ENCODE peak calls at places on chromosomes 16 and 17, in six cellular contexts. V is endothelial cell of umbilical vein, I is gastrocnemius medialis, W is heart left ventricle, Q is A549, E is HCT116. F is an unnamed sample. For H3K4me1, the result is how much of the 10 kb centered on the place peaks cover.

GRCh38 chr17:71635187-71635586 is 485.6 kb upstream of the SOX9 start:
- DNase-seq in V (no peak), I (no peak), W (no peak), Q (no peak), E (no peak), F (no peak)

GRCh38 chr16:15973460-15973859 is 24.0 kb downstream of the ABCC1 start:
- DNase-seq in V (no peak), I (peak), W (no peak), Q (no peak), E (no peak), F (no peak)

GRCh38 chr17:73533801-73534574 is 110.3 kb downstream of the SDK2 start:
- DNase-seq in V (no peak), I (no peak), W (no peak), Q (no peak), E (no peak), F (no peak)

GRCh38 chr16:85379041-85380001 is 233.8 kb upstream of the GSE1 start:
- DNase-seq in V (no peak), I (no peak), W (no peak), Q (no peak), E (no peak), F (no peak)

GRCh38 chr16:58499615-58500328 is at the start of gene NDRG4:
- DNase-seq in V (peak), I (no peak), W (peak), Q (peak), E (peak), F (peak)

GRCh38 chr16:73365010-73365409 is 317.1 kb upstream of the ZFHX3 start:
- DNase-seq in V (no peak), I (no peak), W (peak), Q (no peak), E (no peak), F (peak)

GRCh38 chr16:1300664-1301476 is 8.6 kb upstream of the UBE2I start:
- DNase-seq in V (peak), I (peak), W (peak), Q (peak), E (no peak), F (peak)

GRCh38 chr16:85767569-85767968 is 16.7 kb upstream of the C16orf74 start:
- DNase-seq in V (peak), I (no peak), W (no peak), Q (peak), E (peak), F (no peak)

GRCh38 chr17:32266389-32267269 is 997 bp downstream of the RHBDL3 start:
- DNase-seq in V (no peak), I (no peak), W (no peak), Q (no peak), E (no peak), F (no peak)

GRCh38 chr17:82775033-82775823 is 23.4 kb downstream of the TBCD start:
- DNase-seq in V (peak), I (peak), W (peak), Q (peak), E (peak), F (peak)

GRCh38 chr16:15705064-15705565 is 55.1 kb downstream of the NDE1 start:
- DNase-seq in V (no peak), I (no peak), W (no peak), Q (no peak), E (no peak), F (no peak)

GRCh38 chr17:6135216-6135615 is 65.0 kb downstream of the WSCD1 start:
- DNase-seq in V (no peak), I (no peak), W (no peak), Q (no peak), E (no peak), F (no peak)

GRCh38 chr16:3248596-3248995 is 7.8 kb downstream of the MEFV start:
- DNase-seq in V (no peak), I (no peak), W (no peak), Q (no peak), E (no peak), F (no peak)

GRCh38 chr17:19386974-19387920 is at the start of gene MFAP4:
- DNase-seq in V (no peak), I (no peak), W (peak), Q (no peak), E (no peak), F (peak)

GRCh38 chr17:78137392-78138203 is 7.0 kb downstream of the TMC8 start:
- DNase-seq in V (no peak), I (no peak), W (no peak), Q (no peak), E (no peak), F (no peak)
- TF ChIP-seq POLR2A in V (no peak), I (no peak), W (no peak), Q (no peak), E (no peak), F (no peak)

GRCh38 chr16:30119428-30119827 is 3.6 kb downstream of the MAPK3 start:
- DNase-seq in V (no peak), I (no peak), W (no peak), Q (no peak), E (no peak), F (no peak)
- H3K4me1 ChIP-seq in V (under half), I (under half), W (under half), Q (under half), E (under half), F (under half)

GRCh38 chr16:75065808-75066149 is 50.8 kb downstream of the LDHD start:
- DNase-seq in V (no peak), I (no peak), W (no peak), Q (no peak), E (no peak), F (no peak)

GRCh38 chr16:75066861-75067447 is 49.6 kb downstream of the LDHD start:
- DNase-seq in V (no peak), I (no peak), W (no peak), Q (no peak), E (no peak), F (no peak)

GRCh38 chr16:75070055-75070841 is 46.3 kb downstream of the LDHD start:
- DNase-seq in V (no peak), I (peak), W (peak), Q (no peak), E (no peak), F (peak)

GRCh38 chr16:75068075-75068474 is 48.5 kb downstream of the LDHD start:
- DNase-seq in V (no peak), I (no peak), W (no peak), Q (no peak), E (no peak), F (no peak)

DNA sequence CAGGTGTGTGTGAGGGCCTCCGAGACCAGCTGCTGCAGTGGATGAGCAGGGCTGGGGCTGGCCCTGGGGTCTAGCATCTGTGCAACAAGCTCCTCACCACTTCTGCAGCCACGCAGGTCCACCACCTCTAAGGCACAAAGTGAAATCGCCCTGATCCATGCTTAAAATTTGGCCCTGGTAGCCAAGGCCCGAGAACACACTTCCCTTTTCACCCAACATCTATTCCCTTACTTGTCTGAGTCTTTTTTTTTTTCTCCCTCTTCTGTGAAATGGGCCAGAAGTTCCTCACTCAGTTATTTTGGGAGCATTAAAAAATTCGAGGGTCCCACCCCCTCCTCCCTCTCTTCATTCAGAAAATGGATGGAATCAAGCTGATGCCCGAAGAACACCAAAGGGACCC is 47.9 kb downstream of the LDHD start:
- DNase-seq in V (no peak), I (no peak), W (no peak), Q (no peak), E (no peak), F (no peak)
- TF ChIP-seq POLR2A in V (no peak), I (no peak), W (no peak), Q (no peak), E (no peak), F (no peak)

GRCh38 chr16:28140788-28141618 is 70.8 kb downstream of the XPO6 start:
- DNase-seq in V (no peak), I (peak), W (no peak), Q (no peak), E (no peak), F (no peak)
- H3K4me1 ChIP-seq in V (under half), I (under half), W (under half), Q (under half), E (under half), F (under half)

GRCh38 chr17:50899005-50899460 is 32.9 kb upstream of the TOB1 start:
- DNase-seq in V (no peak), I (no peak), W (no peak), Q (no peak), E (no peak), F (no peak)
- TF ChIP-seq POLR2A in V (no peak), I (no peak), W (no peak), Q (no peak), E (no peak), F (no peak)

GRCh38 chr17:78422872-78423588 is 44.6 kb downstream of the PGS1 start:
- DNase-seq in V (no peak), I (no peak), W (no peak), Q (no peak), E (no peak), F (no peak)

GRCh38 chr17:78422267-78422605 is 43.8 kb downstream of the PGS1 start:
- DNase-seq in V (no peak), I (no peak), W (no peak), Q (no peak), E (no peak), F (no peak)

GRCh38 chr17:78421534-78422266 is 43.3 kb downstream of the PGS1 start:
- DNase-seq in V (peak), I (peak), W (peak), Q (peak), E (peak), F (peak)

GRCh38 chr17:78419970-78420820 is 41.7 kb downstream of the PGS1 start:
- DNase-seq in V (no peak), I (no peak), W (peak), Q (no peak), E (no peak), F (no peak)

GRCh38 chr17:78421084-78421533 is 42.7 kb downstream of the PGS1 start:
- DNase-seq in V (no peak), I (no peak), W (no peak), Q (no peak), E (no peak), F (no peak)
- H3K4me1 ChIP-seq in V (under half), I (under half), W (under half), Q (under half), E (under half), F (under half)